ENCODE peak calls at places on chromosomes 12 and 14, in ten cellular contexts. V is Daoy; I is CD8-positive, alpha-beta T cell; C is fibroblast of the aortic adventitia; Q is PC-9; L is hippocampal formation; H is stimulated activated CD8-positive, alpha-beta memory T cell treated with anti-CD3 and anti-CD28 coated beads, Interleukin-7, amount 100 ng/mL, for 1 hour; U is left lung; G is nephron progenitor cell; A is KG1. R is an unnamed sample.

GRCh38 chr14:28577711-28578131 is 188.9 kb upstream of the FOXG1 start:
- DNase-seq in V (peak), I (no peak), C (peak), Q (no peak), L (no peak), H (no peak), U (no peak), G (no peak), A (no peak), R (no peak)

GRCh38 chr14:98189077-98189476 is 1082.9 kb downstream of the BCL11B start:
- DNase-seq in V (no peak), I (no peak), C (no peak), Q (no peak), L (no peak), H (no peak), U (no peak), G (no peak), A (no peak), R (no peak)

GRCh38 chr14:45679852-45680251 is 426.9 kb upstream of the MIS18BP1 start:
- DNase-seq in V (no peak), I (no peak), C (peak), Q (peak), L (no peak), H (no peak), U (no peak), G (no peak), A (no peak), R (no peak)

GRCh38 chr12:6563448-6564050 is 4.5 kb downstream of the NOP2 start:
- DNase-seq in V (peak), I (peak), C (peak), Q (peak), L (peak), H (peak), U (no peak), G (peak), A (peak), R (no peak)

GRCh38 chr14:88551936-88552565 is 2.8 kb downstream of the PTPN21 start:
- DNase-seq in V (peak), I (no peak), C (peak), Q (no peak), L (no peak), H (no peak), U (no peak), G (peak), A (no peak), R (peak)

GRCh38 chr14:79732911-79733310 is 478.4 kb downstream of the DIO2 start:
- DNase-seq in V (no peak), I (no peak), C (peak), Q (no peak), L (no peak), H (no peak), U (no peak), G (no peak), A (no peak), R (no peak)

GRCh38 chr12:103677341-103677740 is 90.3 kb downstream of the STAB2 start:
- DNase-seq in V (no peak), I (no peak), C (no peak), Q (no peak), L (no peak), H (no peak), U (no peak), G (no peak), A (no peak), R (no peak)

GRCh38 chr12:96220902-96221301 is 26.7 kb downstream of the ELK3 start:
- DNase-seq in V (peak), I (no peak), C (no peak), Q (no peak), L (no peak), H (no peak), U (no peak), G (no peak), A (no peak), R (no peak)